ENCODE peak calls at places on chromosomes 2 and 18, in six cellular contexts. G, T, L, J, F and S are unnamed samples.

GRCh38 chr2:48860391-48860790 is 104.9 kb upstream of the LHCGR start:
- DNase-seq in T (no peak), L (no peak), F (no peak), J (no peak), G (no peak), S (no peak)

GRCh38 chr2:72548081-72548764 is 277.6 kb downstream of the EXOC6B start:
- DNase-seq in T (no peak), G (no peak), F (no peak), L (no peak), J (no peak), S (no peak)

GRCh38 chr2:121689356-121689755 is 40.1 kb upstream of the CLASP1 start:
- DNase-seq in T (no peak), L (no peak), G (no peak), J (no peak), F (peak), S (no peak)

GRCh38 chr2:96239091-96239490 is 26.7 kb downstream of the TMEM127 start:
- DNase-seq in L (no peak), G (no peak), J (no peak), F (no peak), T (no peak), S (no peak)

GRCh38 chr2:205967391-205968075 is 118.4 kb downstream of the INO80D start:
- DNase-seq in F (no peak), J (no peak), G (no peak), T (no peak), L (no peak), S (no peak)

GRCh38 chr18:74063023-74063422 is 84.6 kb downstream of the FBXO15 start:
- DNase-seq in G (no peak), L (no peak), J (no peak), T (no peak), F (no peak), S (no peak)

GRCh38 chr18:24930974-24931373 is 421.0 kb downstream of the ZNF521 start:
- DNase-seq in J (no peak), G (no peak), L (no peak), F (no peak), T (no peak), S (no peak)

GRCh38 chr2:102098756-102099155 is 43.8 kb upstream of the IL1R1 start:
- DNase-seq in G (no peak), F (no peak), L (no peak), J (no peak), T (no peak), S (no peak)

GRCh38 chr2:98623657-98624056 is 15.3 kb downstream of the UNC50 start:
- DNase-seq in F (no peak), J (peak), G (no peak), L (no peak), T (no peak), S (no peak)

GRCh38 chr2:33378551-33379220 is 97.8 kb upstream of the RASGRP3 start:
- DNase-seq in J (no peak), L (no peak), F (peak), T (no peak), G (no peak), S (no peak)

GRCh38 chr2:147449323-147450080 is 395.3 kb upstream of the ACVR2A start:
- DNase-seq in F (no peak), G (no peak), L (no peak), T (no peak), J (no peak), S (no peak)

GRCh38 chr2:121697108-121697631 is 39.5 kb downstream of the NIFK start:
- DNase-seq in L (no peak), T (no peak), F (no peak), G (no peak), J (no peak), S (no peak)

GRCh38 chr2:36707050-36707449 is 10.5 kb downstream of the VIT start:
- DNase-seq in G (no peak), L (no peak), F (peak), T (peak), J (no peak), S (no peak)

GRCh38 chr2:215799194-215799593 is 214.2 kb downstream of the MREG start:
- DNase-seq in J (no peak), T (no peak), F (no peak), L (no peak), G (no peak), S (no peak)

GRCh38 chr2:64766841-64767669 is 113.3 kb upstream of the SERTAD2 start:
- DNase-seq in L (no peak), G (no peak), J (no peak), F (no peak), T (no peak), S (no peak)

GRCh38 chr2:56168163-56168562 is 15.6 kb upstream of the CCDC85A start:
- DNase-seq in T (peak), J (no peak), F (peak), L (no peak), G (no peak), S (no peak)

GRCh38 chr2:99490088-99491065 is 560 bp upstream of the REV1 start:
- DNase-seq in T (peak), G (peak), J (peak), L (peak), F (peak), S (peak)

GRCh38 chr2:142100967-142101366 is 29.8 kb downstream of the LRP1B start:
- DNase-seq in J (no peak), F (no peak), T (peak), G (no peak), L (no peak), S (no peak)

GRCh38 chr18:23943903-23944624 is 70.5 kb upstream of the TTC39C start:
- DNase-seq in G (no peak), J (no peak), L (no peak), T (no peak), F (no peak), S (no peak)

GRCh38 chr2:238362611-238363010 is 42.3 kb downstream of the TRAF3IP1 start:
- DNase-seq in T (no peak), L (no peak), J (no peak), F (no peak), G (no peak), S (no peak)

GRCh38 chr2:65213035-65213434 is 14.6 kb upstream of the ACTR2 start:
- DNase-seq in L (no peak), T (no peak), G (no peak), F (no peak), J (no peak), S (no peak)